ENCODE peak calls at places on chromosome 7, in six cellular contexts. Z, D, L, S, Q and C are unnamed samples.

GRCh38 chr7:87926581-87927461 is 7.2 kb upstream of the ADAM22 start:
- DNase-seq in Q (peak), Z (no peak), L (peak), D (peak), S (no peak), C (no peak)

GRCh38 chr7:13198036-13198435 is 510.6 kb downstream of the ARL4A start:
- DNase-seq in D (no peak), L (no peak), Q (no peak), Z (no peak), S (no peak), C (no peak)

GRCh38 chr7:142790565-142790964 is 19.8 kb downstream of the PRSS2 start:
- DNase-seq in Q (no peak), D (no peak), Z (no peak), S (no peak), L (no peak), C (no peak)

GRCh38 chr7:158266426-158266816 is 321.2 kb downstream of the PTPRN2 start:
- DNase-seq in L (no peak), D (no peak), Q (no peak), S (no peak), Z (no peak), C (no peak)

GRCh38 chr7:87564290-87564963 is 36.3 kb downstream of the ABCB1 start:
- DNase-seq in S (no peak), Z (peak), D (peak), Q (peak), L (no peak), C (peak)

GRCh38 chr7:70480913-70481579 is 650.9 kb upstream of the GALNT17 start:
- DNase-seq in L (no peak), Z (no peak), D (no peak), S (no peak), Q (peak), C (no peak)

GRCh38 chr7:106504207-106504606 is 156.8 kb downstream of the CCDC71L start:
- DNase-seq in D (no peak), Q (no peak), L (no peak), Z (no peak), S (no peak), C (no peak)

GRCh38 chr7:140623995-140624902 is 16.4 kb downstream of the DENND2A start:
- DNase-seq in Z (no peak), L (no peak), S (no peak), D (no peak), Q (no peak), C (no peak)

GRCh38 chr7:122515404-122515803 is 183.5 kb downstream of the RNF133 start:
- DNase-seq in L (no peak), Q (no peak), D (peak), Z (no peak), S (no peak), C (no peak)

GRCh38 chr7:35731349-35731748 is 36.4 kb upstream of the HERPUD2 start:
- DNase-seq in S (no peak), D (peak), L (no peak), Z (no peak), Q (no peak), C (no peak)

GRCh38 chr7:149620961-149621360 is 123.4 kb upstream of the ZNF746 start:
- DNase-seq in L (no peak), D (no peak), S (no peak), Q (no peak), Z (no peak), C (no peak)

GRCh38 chr7:95420996-95421846 is 13.6 kb downstream of the PON2 start:
- DNase-seq in S (no peak), L (no peak), Z (peak), Q (no peak), D (no peak), C (no peak)

DNA sequence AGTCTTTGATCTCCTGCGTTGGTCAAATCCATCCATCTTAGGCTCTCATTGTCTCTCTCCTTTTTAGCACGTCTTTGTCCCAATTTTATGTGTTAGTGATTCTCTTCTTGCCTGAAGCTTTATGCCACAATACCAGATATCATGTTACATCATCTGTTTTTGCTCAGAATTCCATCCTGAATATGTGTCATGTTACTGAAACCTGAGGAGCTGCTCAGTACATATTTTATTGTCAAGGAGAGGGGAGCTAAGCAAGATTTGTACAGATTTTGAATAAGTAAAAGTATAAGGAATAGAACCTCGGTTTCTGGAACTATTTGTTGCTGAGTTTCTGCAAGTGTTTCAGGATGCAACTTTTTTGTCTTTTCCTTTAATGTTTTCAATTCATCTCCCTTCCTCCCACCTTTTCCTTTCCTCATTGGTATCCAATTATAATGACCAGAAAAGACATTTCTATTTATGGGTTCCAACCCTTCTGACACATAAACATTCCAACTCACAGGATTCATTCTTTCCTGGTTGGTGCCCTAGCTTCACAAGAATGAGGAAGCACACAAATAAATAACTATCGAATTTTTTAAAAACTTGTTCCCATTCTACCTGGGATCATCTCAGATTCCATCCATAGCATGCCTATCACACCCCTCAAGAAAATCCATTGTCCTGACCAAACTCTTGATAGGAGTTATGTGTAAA is 291.8 kb downstream of the CRPPA start:
- DNase-seq in Z (peak), D (no peak), S (no peak), L (no peak), Q (no peak), C (peak)
- TF ChIP-seq MYC in Z (no peak), D (no peak), S (no peak), L (no peak), Q (no peak), C (no peak)

DNA sequence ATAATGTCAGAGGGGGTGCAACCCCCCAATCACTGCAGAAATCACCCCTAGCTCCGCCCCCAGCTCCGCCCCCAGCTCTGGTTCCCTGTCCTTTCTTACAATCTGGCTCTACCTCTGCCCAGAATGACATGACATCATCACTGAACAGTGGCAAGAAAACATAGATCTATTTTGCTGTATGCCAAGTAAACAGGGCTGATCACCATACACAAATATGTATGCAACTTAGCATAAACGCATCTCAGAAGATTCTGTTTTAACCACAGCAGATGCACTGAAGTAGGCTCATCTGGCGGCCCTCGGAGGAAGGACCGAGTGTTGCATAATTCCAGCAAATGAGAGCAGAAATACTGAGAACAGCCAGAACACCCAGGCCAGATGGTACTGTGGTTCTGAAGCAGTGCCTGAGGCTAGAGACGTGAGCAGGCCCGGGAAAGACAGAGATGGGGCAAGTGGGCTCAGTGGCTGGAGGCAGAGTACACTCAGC is 293.3 kb upstream of the KLF14 start:
- DNase-seq in Z (no peak), Q (peak), D (no peak), S (peak), L (no peak), C (no peak)
- TF ChIP-seq MYC in Z (no peak), Q (no peak), D (no peak), S (no peak), L (no peak), C (no peak)

DNA sequence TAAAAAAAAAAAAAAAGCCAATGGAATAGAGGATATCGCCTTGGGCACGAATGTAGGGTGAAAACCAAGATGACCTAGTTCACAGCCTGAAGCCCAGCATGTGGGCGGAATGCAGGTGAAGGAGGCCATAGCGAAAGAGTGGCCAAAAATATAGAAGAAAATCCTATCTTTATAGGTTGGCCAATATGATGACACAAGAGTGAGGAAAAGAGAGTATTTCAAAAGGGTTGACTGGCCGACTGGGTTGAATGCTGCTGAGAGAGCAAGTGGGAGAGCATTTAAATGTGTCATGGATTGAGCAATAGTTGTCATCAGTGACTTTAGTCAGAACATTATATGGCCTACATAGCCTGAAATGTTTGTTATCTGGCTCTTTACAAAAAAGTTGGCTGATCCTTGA is 17.2 kb upstream of the GLI3 start:
- DNase-seq in D (no peak), Z (no peak), S (no peak), L (no peak), Q (peak), C (no peak)
- TF ChIP-seq MYC in D (no peak), Z (no peak), S (no peak), L (no peak), Q (no peak), C (no peak)

DNA sequence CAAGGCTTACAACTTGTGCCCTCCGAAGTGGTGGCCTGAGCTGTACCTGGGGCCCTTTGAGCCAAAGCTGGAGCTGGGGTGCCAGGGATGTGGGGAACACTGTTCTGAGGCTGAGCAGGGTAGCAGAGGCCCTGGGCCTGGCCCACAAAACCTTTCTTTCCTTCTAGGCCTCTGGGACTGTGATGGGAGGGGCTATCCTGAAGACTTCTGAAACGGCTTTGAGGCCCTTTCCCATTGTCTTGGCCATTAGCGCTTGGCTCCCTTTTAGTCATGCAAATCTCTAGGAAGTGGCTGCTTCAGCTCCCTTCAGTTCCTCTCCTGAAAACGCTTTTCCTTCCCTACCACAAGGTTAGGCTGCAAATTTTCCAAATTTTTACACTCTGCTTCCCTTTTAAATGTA is 16.8 kb upstream of the CRYGN start:
- DNase-seq in D (no peak), L (no peak), Q (no peak), Z (no peak), S (no peak), C (no peak)
- TF ChIP-seq MYC in D (no peak), L (no peak), Q (no peak), Z (no peak), S (no peak), C (no peak)

DNA sequence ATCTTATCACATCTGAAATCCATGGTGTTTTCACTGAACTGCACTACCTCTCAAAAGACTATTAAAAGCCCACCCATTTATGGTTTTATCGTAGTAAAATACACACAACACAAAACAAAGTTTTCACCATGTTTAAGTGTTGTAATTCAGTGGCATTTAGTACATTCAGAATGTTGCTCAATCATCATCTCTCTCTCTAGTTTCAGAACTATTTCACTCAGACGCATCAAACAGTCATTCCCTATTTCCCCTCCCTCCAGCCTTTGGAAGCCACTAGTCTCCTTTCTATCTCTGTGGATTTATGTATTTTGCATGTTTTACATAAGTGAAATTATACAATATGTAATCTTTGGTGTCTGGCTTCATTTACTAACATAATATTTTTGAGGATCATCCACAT is 332.6 kb downstream of the TNS3 start:
- DNase-seq in L (no peak), S (no peak), Z (no peak), D (no peak), Q (no peak), C (no peak)
- TF ChIP-seq MYC in L (no peak), S (no peak), Z (no peak), D (no peak), Q (no peak), C (no peak)

DNA sequence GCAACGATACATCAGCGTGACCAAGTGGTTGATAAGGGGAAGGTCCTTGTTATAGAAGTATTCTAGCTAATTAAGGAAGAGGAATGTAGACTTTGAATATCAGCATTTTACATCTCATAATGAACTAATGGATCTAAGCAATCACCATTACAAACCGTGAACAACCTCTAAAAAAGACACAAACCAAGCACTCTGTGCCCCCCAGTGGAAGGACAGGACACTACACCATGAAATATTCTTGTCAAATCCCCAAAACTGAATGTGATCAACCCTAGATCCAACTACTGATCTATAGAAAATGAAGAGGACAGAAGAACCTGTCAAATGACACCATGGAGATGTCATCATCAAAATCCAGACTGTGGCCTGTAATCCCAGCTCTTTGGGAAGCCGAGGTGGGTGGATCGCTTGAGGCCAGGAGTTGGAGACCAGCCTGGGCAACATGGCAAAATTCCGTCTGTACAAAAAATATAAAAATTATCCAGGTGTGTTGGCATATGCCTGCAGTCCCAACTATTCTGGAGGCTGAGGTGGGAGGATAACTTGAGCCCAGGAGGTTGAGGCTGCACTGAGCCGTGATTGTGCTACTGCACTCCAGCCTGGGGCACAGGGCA is 111.3 kb upstream of the CARD11 start:
- DNase-seq in Q (peak), Z (peak), D (peak), S (peak), L (peak), C (peak)
- TF ChIP-seq MYC in Q (no peak), Z (no peak), D (no peak), S (no peak), L (no peak), C (no peak)

GRCh38 chr7:80703272-80703671 is 64.8 kb downstream of the CD36 start:
- DNase-seq in Z (no peak), L (no peak), Q (no peak), D (no peak), S (no peak), C (no peak)

GRCh38 chr7:80699656-80700318 is 61.3 kb downstream of the CD36 start:
- DNase-seq in S (no peak), L (no peak), Q (no peak), D (no peak), Z (no peak), C (peak)

DNA sequence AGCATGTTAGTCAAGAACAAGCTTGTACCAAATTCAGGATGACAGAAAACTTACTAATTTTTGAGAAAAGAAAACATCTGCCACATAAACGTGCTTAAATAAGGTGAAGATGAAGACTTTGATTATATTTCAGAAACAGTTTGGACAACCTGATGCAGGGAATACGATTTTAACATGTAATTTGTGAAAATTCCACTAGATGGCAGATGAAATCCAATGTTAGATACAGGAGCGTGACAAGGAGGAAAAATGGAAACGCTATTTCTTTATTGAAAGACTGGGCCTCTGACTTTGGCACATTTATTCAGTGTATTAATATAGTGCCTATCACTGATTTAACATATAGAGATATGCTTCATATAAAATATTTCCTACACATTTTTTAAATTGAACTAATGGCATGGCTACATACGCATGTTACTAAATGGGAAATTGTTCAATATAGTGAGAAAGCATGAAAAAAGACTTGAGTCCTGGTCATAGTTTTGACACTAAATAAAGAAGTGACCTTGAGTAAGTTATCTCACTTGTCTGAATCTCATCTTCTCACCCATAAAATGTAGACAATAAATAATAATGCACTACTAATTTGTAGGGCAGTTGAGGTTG is 60.7 kb downstream of the CD36 start:
- DNase-seq in D (peak), Q (peak), S (peak), L (no peak), Z (peak), C (peak)
- TF ChIP-seq MYC in D (no peak), Q (peak), S (no peak), L (no peak), Z (no peak), C (no peak)

GRCh38 chr7:73717025-73717807 is 2.3 kb downstream of the STX1A start:
- DNase-seq in Z (no peak), D (no peak), S (no peak), L (no peak), Q (no peak), C (peak)
- TF ChIP-seq MYC in Z (no peak), D (no peak), S (no peak), L (no peak), Q (no peak), C (no peak)

GRCh38 chr7:151431768-151432311 is 8.1 kb downstream of the CRYGN start:
- DNase-seq in S (no peak), Z (no peak), D (no peak), Q (no peak), L (no peak), C (no peak)
- TF ChIP-seq MYC in S (no peak), Z (no peak), D (no peak), Q (no peak), L (no peak), C (no peak)